ENCODE peak calls at places on chromosome 15, in six cellular contexts. One of them, this sample, is unnamed.

GRCh38 chr15:31934821-31935220 is 95.5 kb upstream of the CHRNA7 start:
- DNase-seq in adrenal gland: no peak
- DNase-seq in fibroblast of lung: no peak
- DNase-seq in neuronal stem cell: no peak
- DNase-seq in suprapubic skin: no peak
- DNase-seq in K562: no peak
- DNase-seq in this sample: no peak

GRCh38 chr15:61835476-61836106 is 224.7 kb downstream of the VPS13C start:
- DNase-seq in fibroblast of lung: peak; percentile 63
- DNase-seq in adrenal gland: peak; percentile 85
- DNase-seq in neuronal stem cell: peak; percentile 65
- DNase-seq in K562: peak; percentile 76
- DNase-seq in suprapubic skin: no peak
- DNase-seq in this sample: no peak

GRCh38 chr15:25862469-25863066 is 559 bp downstream of the ATP10A start:
- DNase-seq in fibroblast of lung: peak; percentile 34
- DNase-seq in K562: no peak
- DNase-seq in suprapubic skin: no peak
- DNase-seq in neuronal stem cell: no peak
- DNase-seq in adrenal gland: no peak
- DNase-seq in this sample: peak; percentile 53

GRCh38 chr15:90344632-90345031 is 7.5 kb upstream of the ZNF774 start:
- DNase-seq in neuronal stem cell: no peak
- DNase-seq in fibroblast of lung: no peak
- DNase-seq in K562: no peak
- DNase-seq in adrenal gland: no peak
- DNase-seq in suprapubic skin: no peak
- DNase-seq in this sample: no peak

GRCh38 chr15:62071711-62072308 is 5.0 kb downstream of the C2CD4A start:
- DNase-seq in suprapubic skin: no peak
- DNase-seq in fibroblast of lung: peak; percentile 73
- DNase-seq in adrenal gland: no peak
- DNase-seq in K562: peak; percentile 25
- DNase-seq in neuronal stem cell: no peak
- DNase-seq in this sample: no peak

GRCh38 chr15:90592144-90592887 is 62.6 kb downstream of the CRTC3 start:
- DNase-seq in suprapubic skin: no peak
- DNase-seq in adrenal gland: no peak
- DNase-seq in neuronal stem cell: no peak
- DNase-seq in K562: no peak
- DNase-seq in fibroblast of lung: peak; percentile 90
- DNase-seq in this sample: no peak

GRCh38 chr15:93709708-93710107 is 521.7 kb upstream of the MCTP2 start:
- DNase-seq in adrenal gland: no peak
- DNase-seq in fibroblast of lung: no peak
- DNase-seq in suprapubic skin: no peak
- DNase-seq in neuronal stem cell: no peak
- DNase-seq in K562: no peak
- DNase-seq in this sample: no peak

GRCh38 chr15:41950505-41950904 is 21.9 kb downstream of the EHD4 start:
- DNase-seq in fibroblast of lung: peak; percentile 53
- DNase-seq in adrenal gland: no peak
- DNase-seq in neuronal stem cell: no peak
- DNase-seq in K562: no peak
- DNase-seq in suprapubic skin: no peak
- DNase-seq in this sample: no peak

GRCh38 chr15:43230640-43231115 is 9.9 kb upstream of the EPB42 start:
- DNase-seq in fibroblast of lung: no peak
- DNase-seq in adrenal gland: peak; percentile 56
- DNase-seq in neuronal stem cell: no peak
- DNase-seq in suprapubic skin: no peak
- DNase-seq in K562: peak; percentile 67
- DNase-seq in this sample: no peak

GRCh38 chr15:91924842-91925495 is 71.5 kb downstream of the SLCO3A1 start:
- DNase-seq in suprapubic skin: no peak
- DNase-seq in K562: no peak
- DNase-seq in neuronal stem cell: no peak
- DNase-seq in fibroblast of lung: no peak
- DNase-seq in adrenal gland: no peak
- DNase-seq in this sample: no peak

GRCh38 chr15:33243869-33244268 is 49.4 kb upstream of the FMN1 start:
- DNase-seq in K562: no peak
- DNase-seq in fibroblast of lung: peak; percentile 18
- DNase-seq in adrenal gland: no peak
- DNase-seq in neuronal stem cell: no peak
- DNase-seq in suprapubic skin: no peak
- DNase-seq in this sample: no peak

GRCh38 chr15:69794643-69795461 is 302.9 kb downstream of the TLE3 start:
- DNase-seq in neuronal stem cell: no peak
- DNase-seq in fibroblast of lung: peak; percentile 13
- DNase-seq in K562: no peak
- DNase-seq in adrenal gland: peak; percentile 63
- DNase-seq in suprapubic skin: no peak
- DNase-seq in this sample: no peak

GRCh38 chr15:49927462-49927861 is 191.6 kb downstream of the ATP8B4 start:
- DNase-seq in neuronal stem cell: no peak
- DNase-seq in fibroblast of lung: peak; percentile 36
- DNase-seq in suprapubic skin: no peak
- DNase-seq in K562: no peak
- DNase-seq in adrenal gland: no peak
- DNase-seq in this sample: no peak

GRCh38 chr15:76038512-76038911 is 21.3 kb upstream of the TMEM266 start:
- DNase-seq in adrenal gland: no peak
- DNase-seq in K562: no peak
- DNase-seq in fibroblast of lung: no peak
- DNase-seq in neuronal stem cell: no peak
- DNase-seq in suprapubic skin: no peak
- DNase-seq in this sample: no peak

GRCh38 chr15:75578206-75578947 is 738 bp downstream of the PTPN9 start:
- DNase-seq in K562: peak; percentile 71
- DNase-seq in fibroblast of lung: peak; percentile 22
- DNase-seq in suprapubic skin: no peak
- DNase-seq in adrenal gland: no peak
- DNase-seq in neuronal stem cell: peak; percentile 27
- DNase-seq in this sample: peak; percentile 70

GRCh38 chr15:100715571-100716455 is 113.4 kb downstream of the ASB7 start:
- DNase-seq in suprapubic skin: no peak
- DNase-seq in neuronal stem cell: no peak
- DNase-seq in fibroblast of lung: peak; percentile 41
- DNase-seq in adrenal gland: peak; percentile 73
- DNase-seq in K562: no peak
- DNase-seq in this sample: peak; percentile 37

GRCh38 chr15:40045572-40046217 is 6.7 kb upstream of the SRP14 start:
- DNase-seq in K562: no peak
- DNase-seq in fibroblast of lung: no peak
- DNase-seq in suprapubic skin: no peak
- DNase-seq in adrenal gland: peak; percentile 52
- DNase-seq in neuronal stem cell: no peak
- DNase-seq in this sample: no peak

GRCh38 chr15:90994059-90994416 is 297 bp downstream of the PRC1 start:
- DNase-seq in suprapubic skin: no peak
- DNase-seq in adrenal gland: no peak
- DNase-seq in neuronal stem cell: peak; percentile 12
- DNase-seq in fibroblast of lung: no peak
- DNase-seq in K562: peak; percentile 72
- DNase-seq in this sample: no peak

GRCh38 chr15:75648156-75649000 is 666 bp downstream of the SNX33 start:
- DNase-seq in K562: peak; percentile 66
- DNase-seq in neuronal stem cell: peak; percentile 72
- DNase-seq in adrenal gland: peak; percentile 74
- DNase-seq in fibroblast of lung: peak; percentile 53
- DNase-seq in suprapubic skin: no peak
- DNase-seq in this sample: peak; percentile 68

GRCh38 chr15:60389261-60390077 is 8.3 kb downstream of the ANXA2 start:
- DNase-seq in adrenal gland: no peak
- DNase-seq in fibroblast of lung: no peak
- DNase-seq in suprapubic skin: no peak
- DNase-seq in K562: no peak
- DNase-seq in neuronal stem cell: no peak
- DNase-seq in this sample: no peak

GRCh38 chr15:101615414-101615985 is 36.7 kb downstream of the TM2D3 start:
- DNase-seq in adrenal gland: peak; percentile 67
- DNase-seq in neuronal stem cell: no peak
- DNase-seq in fibroblast of lung: no peak
- DNase-seq in suprapubic skin: no peak
- DNase-seq in K562: no peak
- DNase-seq in this sample: no peak

GRCh38 chr15:39110336-39110735 is 470.5 kb upstream of the THBS1 start:
- DNase-seq in neuronal stem cell: no peak
- DNase-seq in suprapubic skin: no peak
- DNase-seq in adrenal gland: no peak
- DNase-seq in K562: no peak
- DNase-seq in fibroblast of lung: no peak
- DNase-seq in this sample: no peak

GRCh38 chr15:78050851-78051250 is 26.7 kb downstream of the TBC1D2B start:
- DNase-seq in K562: no peak
- DNase-seq in fibroblast of lung: no peak
- DNase-seq in suprapubic skin: no peak
- DNase-seq in adrenal gland: no peak
- DNase-seq in neuronal stem cell: no peak
- DNase-seq in this sample: peak; percentile 1
- H3K4me1 ChIP-seq in K562: no peaks in the 10 kb centered on the region
- H3K4me1 ChIP-seq in fibroblast of lung: peaks cover 28% of the 10 kb centered on the region
- H3K4me1 ChIP-seq in suprapubic skin: peaks cover 81% of the 10 kb centered on the region
- H3K4me1 ChIP-seq in adrenal gland: peaks cover 87% of the 10 kb centered on the region
- H3K4me1 ChIP-seq in neuronal stem cell: peaks cover 14% of the 10 kb centered on the region
- H3K4me1 ChIP-seq in this sample: peaks cover 77% of the 10 kb centered on the region

DNA sequence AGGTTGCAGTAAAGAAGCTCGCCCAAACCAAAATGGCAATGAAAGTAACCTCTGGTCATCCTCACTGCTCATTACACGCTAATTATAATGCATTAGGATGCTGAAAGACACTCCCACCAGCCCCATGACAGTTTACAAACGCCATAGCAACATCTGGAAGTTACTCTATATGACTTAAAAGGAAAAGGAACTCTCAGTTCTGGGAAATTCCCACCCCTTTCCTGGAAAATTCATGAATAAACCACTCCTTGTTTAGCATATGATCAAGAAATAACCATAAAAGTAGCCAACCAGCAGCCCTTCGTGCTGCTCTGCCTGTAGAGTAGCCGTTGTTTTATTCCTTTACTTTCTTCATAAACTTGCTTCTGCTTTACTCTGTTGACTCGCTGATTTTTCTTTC is 164.6 kb downstream of the SMAD6 start:
- DNase-seq in adrenal gland: no peak
- DNase-seq in K562: no peak
- DNase-seq in neuronal stem cell: no peak
- DNase-seq in suprapubic skin: no peak
- DNase-seq in fibroblast of lung: no peak
- DNase-seq in this sample: no peak
- H3K4me3 ChIP-seq in adrenal gland: no peak overlapping the region
- H3K4me3 ChIP-seq in K562: no peak overlapping the region
- H3K4me3 ChIP-seq in neuronal stem cell: no peak overlapping the region
- H3K4me3 ChIP-seq in suprapubic skin: no peak overlapping the region
- H3K4me3 ChIP-seq in fibroblast of lung: no peak overlapping the region
- H3K4me3 ChIP-seq in this sample: no peak overlapping the region

GRCh38 chr15:67174446-67174845 is 80.0 kb downstream of the AAGAB start:
- DNase-seq in fibroblast of lung: no peak
- DNase-seq in K562: no peak
- DNase-seq in suprapubic skin: no peak
- DNase-seq in adrenal gland: no peak
- DNase-seq in neuronal stem cell: no peak
- DNase-seq in this sample: no peak
- H3K36me3 ChIP-seq in fibroblast of lung: peaks cover 53% of the 10 kb centered on the region
- H3K36me3 ChIP-seq in K562: peaks cover 25% of the 10 kb centered on the region
- H3K36me3 ChIP-seq in suprapubic skin: peaks cover 28% of the 10 kb centered on the region
- H3K36me3 ChIP-seq in adrenal gland: no peaks in the 10 kb centered on the region
- H3K36me3 ChIP-seq in neuronal stem cell: peaks cover 96% of the 10 kb centered on the region
- H3K36me3 ChIP-seq in this sample: no peaks in the 10 kb centered on the region

DNA sequence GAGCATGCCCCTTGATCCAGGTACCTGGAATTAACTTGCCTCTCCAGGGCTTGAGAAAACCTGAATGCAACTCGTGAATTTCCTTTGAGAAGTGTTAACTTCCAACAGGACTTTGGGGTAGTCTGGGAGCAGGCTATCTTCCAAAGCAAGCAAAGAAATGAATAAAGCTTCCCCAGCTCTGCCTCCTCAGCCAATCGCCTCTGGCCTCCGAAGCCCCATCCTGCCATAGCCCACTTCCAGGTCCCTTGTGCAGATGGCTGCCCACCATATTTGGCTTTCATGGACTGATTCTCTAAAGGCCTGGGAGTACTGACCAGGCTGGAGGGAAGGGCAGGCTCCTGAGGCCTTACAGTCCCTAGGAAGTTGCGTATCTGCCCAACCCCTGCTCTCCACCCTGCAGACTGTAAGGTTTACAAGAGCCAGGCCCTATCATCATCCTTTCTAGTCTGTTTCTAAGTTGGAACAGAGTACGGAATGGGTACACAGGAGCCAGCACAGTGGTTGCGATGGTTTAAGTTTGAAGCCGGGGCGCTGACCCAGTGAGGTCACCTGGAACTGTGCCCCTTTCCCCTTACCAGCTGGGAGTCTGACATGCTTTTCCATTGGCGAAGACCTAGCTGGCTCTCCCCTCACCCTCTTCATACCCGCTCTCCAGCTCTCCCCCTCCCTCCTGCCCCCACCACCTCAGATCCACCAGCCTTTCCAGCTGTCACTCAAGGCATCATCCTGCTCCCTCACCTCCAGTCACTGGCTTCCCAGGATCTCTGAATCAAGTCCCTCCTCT is 1.1 kb upstream of the PML start:
- DNase-seq in K562: no peak
- DNase-seq in suprapubic skin: peak; percentile 63
- DNase-seq in neuronal stem cell: no peak
- DNase-seq in fibroblast of lung: no peak
- DNase-seq in adrenal gland: peak; percentile 52
- DNase-seq in this sample: no peak
- H3K4me1 ChIP-seq in K562: peaks cover 52% of the 10 kb centered on the region
- H3K4me1 ChIP-seq in suprapubic skin: peaks cover 80% of the 10 kb centered on the region
- H3K4me1 ChIP-seq in neuronal stem cell: peaks cover 10% of the 10 kb centered on the region
- H3K4me1 ChIP-seq in fibroblast of lung: peaks cover 36% of the 10 kb centered on the region
- H3K4me1 ChIP-seq in adrenal gland: peaks cover 85% of the 10 kb centered on the region
- H3K4me1 ChIP-seq in this sample: peaks cover 34% of the 10 kb centered on the region

DNA sequence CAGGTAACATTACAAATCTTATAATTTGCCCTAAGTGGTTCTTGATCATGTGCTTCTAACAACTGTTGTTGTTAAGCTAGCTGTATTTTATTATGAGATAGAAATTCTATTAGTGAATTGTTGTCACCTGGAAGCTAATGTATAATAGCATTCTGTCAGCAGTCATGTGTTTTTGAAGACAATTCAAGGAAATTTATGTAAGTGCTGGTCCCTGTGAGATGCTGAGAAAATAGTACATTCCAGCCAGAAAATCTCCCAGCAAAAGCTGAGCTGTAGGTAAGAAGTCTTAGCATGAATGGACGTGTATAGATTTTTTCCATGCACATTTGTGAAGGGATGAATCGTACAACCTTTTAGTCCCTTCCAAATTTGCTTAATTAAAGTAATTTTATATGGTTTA is 120.0 kb upstream of the C15orf61 start:
- DNase-seq in suprapubic skin: no peak
- DNase-seq in K562: no peak
- DNase-seq in fibroblast of lung: no peak
- DNase-seq in neuronal stem cell: no peak
- DNase-seq in adrenal gland: no peak
- DNase-seq in this sample: no peak
- H3K4me3 ChIP-seq in suprapubic skin: no peak overlapping the region
- H3K4me3 ChIP-seq in K562: no peak overlapping the region
- H3K4me3 ChIP-seq in fibroblast of lung: no peak overlapping the region
- H3K4me3 ChIP-seq in neuronal stem cell: no peak overlapping the region
- H3K4me3 ChIP-seq in adrenal gland: no peak overlapping the region
- H3K4me3 ChIP-seq in this sample: no peak overlapping the region

This sample was measured in mucosa of descending colon.